ENCODE peak calls at places on chromosomes 12 and 14, in four cellular contexts. L, Y, K and M are unnamed samples. For H3K4me1, the result is how much of the 10 kb centered on the place peaks cover.

GRCh38 chr12:75390156-75390898 is 562 bp upstream of the GLIPR1L2 start:
- DNase-seq in L (no peak), Y (no peak), K (no peak), M (no peak)

GRCh38 chr14:106166232-106166631 is 639.8 kb downstream of the TMEM121 start:
- DNase-seq in L (no peak), Y (no peak), K (no peak), M (no peak)

GRCh38 chr12:70271025-70271424 is 27.8 kb downstream of the CNOT2 start:
- DNase-seq in L (no peak), Y (no peak), K (no peak), M (no peak)

GRCh38 chr14:104212206-104213095 is 74.1 kb downstream of the KIF26A start:
- DNase-seq in L (peak), Y (no peak), K (no peak), M (no peak)

GRCh38 chr12:105561981-105562726 is 231.7 kb downstream of the C12orf75 start:
- DNase-seq in L (peak), Y (peak), K (peak), M (peak)

GRCh38 chr12:65355461-65355860 is 77.0 kb downstream of the MSRB3 start:
- DNase-seq in L (no peak), Y (no peak), K (no peak), M (no peak)

GRCh38 chr14:75454963-75455546 is 27.2 kb downstream of the JDP2 start:
- DNase-seq in L (peak), Y (peak), K (peak), M (no peak)

GRCh38 chr12:101962486-101962885 is 85.1 kb downstream of the DRAM1 start:
- DNase-seq in L (no peak), Y (no peak), K (no peak), M (no peak)

GRCh38 chr14:36996133-36996856 is 176.1 kb downstream of the SLC25A21 start:
- DNase-seq in L (no peak), Y (no peak), K (no peak), M (peak)

GRCh38 chr12:115149685-115150378 is 465.9 kb upstream of the TBX3 start:
- DNase-seq in L (no peak), Y (no peak), K (no peak), M (no peak)

GRCh38 chr14:32938719-32939253 is at the start of gene NPAS3:
- DNase-seq in L (peak), Y (no peak), K (no peak), M (no peak)

GRCh38 chr12:52025301-52026172 is 18.8 kb downstream of the TAMALIN start:
- DNase-seq in L (peak), Y (peak), K (peak), M (no peak)

DNA sequence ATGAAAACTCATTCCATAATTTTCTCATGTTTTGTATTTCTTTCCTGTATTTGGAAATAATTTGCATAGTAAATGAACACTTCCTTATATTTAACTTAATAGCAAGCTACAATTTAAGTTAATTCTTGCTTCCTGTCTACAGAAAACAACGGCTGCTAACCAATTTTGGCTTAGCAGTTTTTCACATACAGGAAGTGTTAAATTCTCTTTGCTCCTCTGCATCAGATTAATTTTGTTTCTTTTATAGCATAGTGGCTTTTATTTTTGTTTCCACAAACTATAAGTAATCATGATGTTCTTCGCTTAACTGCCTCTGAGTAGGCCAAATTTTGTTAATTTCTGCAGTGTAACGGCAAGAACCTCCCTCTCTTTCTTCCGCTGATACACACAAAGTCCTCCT is 182.9 kb downstream of the ALX1 start:
- DNase-seq in L (no peak), Y (no peak), K (no peak), M (no peak)
- H3K4me3 ChIP-seq in L (no peak), Y (no peak), K (no peak), M (no peak)

DNA sequence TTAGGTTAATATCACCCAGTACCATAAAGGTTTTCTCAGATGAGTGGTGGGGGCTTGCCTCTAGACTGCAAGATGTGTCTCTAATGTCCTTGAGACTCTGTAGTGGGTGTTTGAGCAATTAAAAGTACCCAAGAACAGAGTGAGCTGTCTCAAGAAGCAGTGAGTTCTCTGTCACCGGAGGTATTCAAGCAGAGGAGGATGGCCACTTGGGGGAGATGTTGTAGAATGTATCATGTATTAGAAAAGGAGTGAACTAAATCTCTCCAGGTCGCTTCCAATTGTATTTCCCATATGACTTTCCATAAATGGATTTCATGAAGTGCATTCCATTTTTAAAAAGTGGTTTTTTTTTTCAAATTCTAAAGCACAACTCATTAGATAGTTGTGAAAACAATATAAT is 35.0 kb downstream of the SLC17A8 start:
- DNase-seq in L (no peak), Y (no peak), K (no peak), M (no peak)
- TF ChIP-seq CTCF in L (peak), Y (no peak), K (no peak), M (peak)

GRCh38 chr14:59308706-59309105 is 120.2 kb downstream of the DAAM1 start:
- DNase-seq in L (no peak), Y (no peak), K (no peak), M (no peak)

GRCh38 chr14:59305231-59305630 is 116.8 kb downstream of the DAAM1 start:
- DNase-seq in L (no peak), Y (no peak), K (no peak), M (no peak)

GRCh38 chr14:59303216-59303615 is 114.7 kb downstream of the DAAM1 start:
- DNase-seq in L (no peak), Y (no peak), K (no peak), M (no peak)

GRCh38 chr14:59306775-59307174 is 118.3 kb downstream of the DAAM1 start:
- DNase-seq in L (no peak), Y (no peak), K (no peak), M (peak)

DNA sequence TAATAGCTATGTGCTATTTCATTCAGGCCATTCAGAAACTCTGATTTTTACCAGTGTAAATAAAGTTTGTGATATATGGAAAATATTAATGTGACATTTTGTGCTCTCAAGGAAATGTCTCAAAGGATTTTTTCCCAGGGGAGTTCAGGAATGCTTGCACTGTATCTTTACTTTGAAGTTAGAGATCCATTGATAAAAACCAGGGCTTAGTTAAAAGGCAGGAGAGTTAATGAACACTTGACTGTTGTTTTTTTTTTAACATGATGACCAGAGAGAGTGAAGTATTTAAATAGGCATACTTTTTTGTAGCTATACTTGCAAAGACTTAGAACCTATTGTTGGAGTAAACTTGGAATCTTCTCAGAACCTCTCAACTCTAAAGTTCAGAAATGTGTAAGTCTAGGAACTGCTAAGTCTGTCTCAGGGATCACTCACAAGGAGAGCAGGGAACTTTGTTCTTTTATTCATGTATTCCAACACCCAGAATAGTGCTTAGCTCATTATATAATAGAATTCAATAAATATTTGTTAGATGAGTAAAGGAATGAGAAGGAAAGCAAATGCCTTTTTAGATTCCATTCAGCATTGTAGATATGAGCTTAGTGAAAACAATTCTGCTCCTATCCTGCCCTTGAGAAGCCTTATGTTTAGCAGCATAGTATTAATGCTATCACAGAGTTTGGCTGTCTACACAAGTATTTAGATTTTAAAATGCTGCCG is 117.5 kb downstream of the DAAM1 start:
- DNase-seq in L (no peak), Y (no peak), K (no peak), M (no peak)
- H3K4me1 ChIP-seq in L (under half), Y (under half), K (under half), M (under half)

GRCh38 chr12:6753772-6754356 is 923 bp upstream of the MLF2 start:
- DNase-seq in L (peak), Y (no peak), K (no peak), M (no peak)
- H3K4me3 ChIP-seq in L (no peak), Y (no peak), K (no peak), M (no peak)

DNA sequence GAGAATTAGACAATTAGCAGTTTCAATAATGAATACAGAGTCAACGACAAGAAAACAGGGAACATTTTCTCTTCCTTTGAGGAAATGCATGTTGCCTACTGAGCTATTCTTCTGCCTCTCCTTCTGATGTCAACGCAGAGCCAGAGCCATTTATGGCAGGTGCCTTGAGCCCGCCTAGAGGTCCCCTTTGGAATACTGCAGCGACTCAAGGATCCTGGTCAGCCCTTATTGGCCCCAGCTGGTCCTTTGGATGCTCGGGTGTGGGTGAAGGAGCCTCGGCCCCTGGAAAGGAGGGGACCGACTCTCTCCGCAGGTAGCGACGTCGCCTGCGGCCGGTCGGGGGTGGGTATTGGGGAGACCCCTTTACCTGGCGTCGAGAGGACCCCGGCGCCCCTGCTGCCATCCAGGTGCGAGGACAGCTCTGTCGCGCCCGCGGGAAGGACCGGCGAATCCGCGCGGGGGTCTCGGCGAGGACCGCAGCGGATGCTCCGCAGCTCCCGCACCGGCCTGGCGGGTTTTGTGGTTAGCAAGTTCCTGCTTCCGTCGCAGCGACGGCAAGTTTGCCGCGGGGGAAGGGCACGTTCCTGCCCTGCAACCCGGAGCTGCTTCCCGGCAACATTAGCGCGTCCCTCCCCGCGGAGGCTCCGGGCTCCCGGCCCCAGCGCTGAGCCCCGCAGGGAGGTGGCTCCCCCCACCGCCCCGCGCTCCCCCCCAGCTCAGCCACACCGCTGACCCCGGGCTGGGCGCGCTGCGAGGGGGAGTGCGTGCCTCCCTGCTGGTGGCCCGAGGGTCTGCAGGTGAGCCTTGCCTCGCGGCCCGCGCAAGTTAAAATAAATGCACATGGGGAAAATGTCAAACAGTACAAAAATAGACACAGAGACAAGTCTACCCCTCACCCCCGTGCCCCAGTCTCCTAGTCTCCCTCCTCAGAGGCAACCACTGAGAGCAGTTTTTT is at the start of gene MANSC1:
- DNase-seq in L (peak), Y (peak), K (peak), M (no peak)
- TF ChIP-seq CTCF in L (peak), Y (peak), K (peak), M (no peak)

DNA sequence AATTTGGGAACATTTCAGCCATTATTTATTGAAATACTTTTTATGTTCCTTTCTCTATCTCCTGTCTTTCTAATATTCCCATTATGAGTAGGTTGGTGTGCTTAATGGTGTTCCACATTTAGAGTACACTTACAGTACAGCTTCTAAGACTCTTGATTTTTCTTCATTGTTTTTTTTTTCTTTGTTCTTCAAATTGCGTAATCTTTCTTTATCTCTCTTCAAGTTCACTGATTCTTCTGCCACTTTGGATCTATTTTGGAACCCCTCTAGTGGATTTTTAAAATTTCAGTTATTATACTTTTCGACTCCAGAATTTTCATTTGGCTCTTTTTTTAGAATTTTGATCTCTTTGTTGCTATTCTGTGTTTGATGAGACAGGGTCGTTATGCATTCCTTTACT is 157.7 kb downstream of the ADGRD1 start:
- DNase-seq in L (no peak), Y (no peak), K (no peak), M (no peak)
- H3K4me1 ChIP-seq in L (under half), Y (under half), K (under half), M (under half)

DNA sequence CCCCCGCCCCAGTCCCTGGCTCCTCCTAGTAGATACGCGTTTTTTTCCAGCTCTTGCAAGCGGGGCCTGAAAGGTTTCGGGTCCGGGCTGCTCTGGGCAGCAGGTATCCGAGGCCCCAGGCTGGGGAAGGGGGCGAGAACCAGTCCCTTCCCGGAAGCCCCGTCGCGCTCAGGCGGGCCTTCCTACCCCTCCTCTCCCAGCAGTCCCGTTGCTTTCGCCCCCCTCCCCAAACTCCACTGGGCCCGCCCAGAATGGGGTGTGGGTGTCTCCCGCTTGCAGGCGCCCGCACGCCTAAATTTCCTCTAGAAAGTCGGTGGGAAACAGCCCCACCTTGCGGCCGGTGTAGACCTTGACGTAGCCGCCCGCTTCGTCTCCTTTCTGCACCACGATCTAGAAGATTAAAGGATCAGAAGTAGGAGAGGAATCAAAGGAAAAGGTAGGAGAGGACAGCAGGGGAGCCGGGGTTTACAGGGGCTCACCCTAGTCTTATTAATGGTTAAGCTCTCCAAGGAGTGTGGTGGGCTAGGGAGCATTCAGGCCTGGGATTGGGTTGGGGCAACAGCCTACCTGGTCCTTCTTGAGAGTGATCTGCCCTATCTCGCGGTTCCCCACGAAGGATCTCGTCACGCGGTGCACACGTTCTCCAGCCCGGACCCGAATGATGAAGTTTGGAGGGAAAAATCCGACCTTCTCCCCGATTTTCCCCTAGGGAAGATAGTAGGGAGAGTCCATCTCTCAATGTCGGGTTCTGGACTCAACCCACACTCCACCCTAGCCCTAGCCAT is 7.3 kb downstream of the STAC3 start:
- DNase-seq in L (peak), Y (peak), K (peak), M (peak)
- H3K4me3 ChIP-seq in L (no peak), Y (peak), K (peak), M (peak)

DNA sequence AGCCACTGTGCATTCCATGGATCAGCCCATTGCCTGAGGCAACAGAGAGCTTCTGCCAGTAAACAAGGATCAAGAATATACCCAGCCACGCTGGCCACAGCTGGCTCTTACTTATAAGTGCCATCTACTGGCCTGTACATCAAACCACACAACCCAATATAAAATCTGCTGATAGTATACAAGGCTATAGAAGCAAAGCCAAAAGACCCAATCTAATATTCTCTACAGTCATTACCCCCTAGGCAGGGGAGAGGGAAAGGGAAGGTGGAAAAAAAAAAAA is 4.4 kb upstream of the FAM186B start:
- DNase-seq in L (no peak), Y (no peak), K (no peak), M (no peak)
- TF ChIP-seq CTCF in L (no peak), Y (no peak), K (no peak), M (peak)

DNA sequence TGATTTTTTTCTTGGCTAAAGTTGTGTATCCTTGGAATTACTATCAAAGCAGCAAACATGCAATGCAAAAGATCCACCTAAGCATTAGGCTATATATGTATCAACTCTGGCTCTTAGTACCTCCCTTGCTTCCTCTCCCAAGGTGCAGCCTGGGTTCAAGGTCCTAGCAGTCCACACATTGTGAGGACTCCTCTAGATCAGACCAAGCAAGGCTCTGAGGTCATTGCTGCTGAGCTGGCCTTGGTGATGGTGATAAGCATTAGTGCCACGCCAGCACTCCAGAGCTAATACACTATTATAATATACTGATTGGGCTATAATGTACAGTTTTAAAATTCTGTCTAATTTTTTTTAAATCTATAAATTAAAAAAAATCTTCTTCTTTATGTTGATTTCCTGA is 196.9 kb upstream of the BTG1 start:
- DNase-seq in L (no peak), Y (no peak), K (no peak), M (no peak)
- H3K4me1 ChIP-seq in L (under half), Y (under half), K (under half), M (under half)